ENCODE peak calls at places on chromosomes 1 and 21, in four cellular contexts. One of them, this sample, is unnamed.

GRCh38 chr1:241612533-241613505 is 27.4 kb downstream of the CHML start:
- DNase-seq in K562: no peak
- DNase-seq in HepG2: no peak
- DNase-seq in GM12878: no peak
- DNase-seq in this sample: no peak

GRCh38 chr1:172180886-172181285 is 239.6 kb upstream of the C1orf105 start:
- DNase-seq in K562: no peak
- DNase-seq in GM12878: peak
- DNase-seq in HepG2: no peak
- DNase-seq in this sample: no peak

GRCh38 chr1:34858901-34859441 is 578 bp downstream of the SMIM12 start:
- DNase-seq in GM12878: no peak
- DNase-seq in K562: peak
- DNase-seq in HepG2: no peak
- DNase-seq in this sample: peak

GRCh38 chr1:202967684-202968281 is 726 bp upstream of the CYB5R1 start:
- DNase-seq in K562: no peak
- DNase-seq in GM12878: no peak
- DNase-seq in HepG2: no peak
- DNase-seq in this sample: no peak

GRCh38 chr21:10640446-10640845 is 119.1 kb downstream of the TPTE start:
- DNase-seq in K562: no peak
- DNase-seq in HepG2: no peak
- DNase-seq in GM12878: no peak
- DNase-seq in this sample: no peak

GRCh38 chr1:232020352-232020751 is 393.8 kb downstream of the DISC1 start:
- DNase-seq in HepG2: no peak
- DNase-seq in K562: no peak
- DNase-seq in GM12878: no peak
- DNase-seq in this sample: no peak

GRCh38 chr1:227793948-227794812 is 21.3 kb upstream of the PRSS38 start:
- DNase-seq in GM12878: no peak
- DNase-seq in HepG2: no peak
- DNase-seq in K562: peak
- DNase-seq in this sample: peak

GRCh38 chr1:5936621-5937372 is 55.4 kb downstream of the NPHP4 start:
- DNase-seq in HepG2: no peak
- DNase-seq in GM12878: no peak
- DNase-seq in K562: no peak
- DNase-seq in this sample: no peak

GRCh38 chr1:196344462-196344861 is 263.8 kb downstream of the KCNT2 start:
- DNase-seq in GM12878: no peak
- DNase-seq in K562: no peak
- DNase-seq in HepG2: no peak
- DNase-seq in this sample: no peak

GRCh38 chr1:228224198-228225164 is 16.6 kb downstream of the OBSCN start:
- DNase-seq in K562: no peak
- DNase-seq in HepG2: no peak
- DNase-seq in GM12878: no peak
- DNase-seq in this sample: no peak

GRCh38 chr1:229342305-229342901 is 444 bp downstream of the CCSAP start:
- DNase-seq in HepG2: peak
- DNase-seq in K562: peak
- DNase-seq in GM12878: no peak
- DNase-seq in this sample: peak

GRCh38 chr1:98674075-98674781 is 12.7 kb downstream of the SNX7 start:
- DNase-seq in GM12878: no peak
- DNase-seq in K562: no peak
- DNase-seq in HepG2: no peak
- DNase-seq in this sample: no peak

GRCh38 chr1:229471175-229471574 is 37.0 kb downstream of the NUP133 start:
- DNase-seq in HepG2: no peak
- DNase-seq in K562: no peak
- DNase-seq in GM12878: no peak
- DNase-seq in this sample: no peak

GRCh38 chr1:145805057-145805456 is 18.8 kb downstream of the RNF115 start:
- DNase-seq in GM12878: no peak
- DNase-seq in K562: no peak
- DNase-seq in HepG2: no peak
- DNase-seq in this sample: no peak

GRCh38 chr1:198304431-198304830 is 147.6 kb downstream of the NEK7 start:
- DNase-seq in GM12878: no peak
- DNase-seq in K562: no peak
- DNase-seq in HepG2: no peak
- DNase-seq in this sample: no peak

GRCh38 chr1:197750366-197750765 is 24.9 kb downstream of the DENND1B start:
- DNase-seq in HepG2: no peak
- DNase-seq in GM12878: no peak
- DNase-seq in K562: no peak
- DNase-seq in this sample: no peak

GRCh38 chr21:46425061-46425460 is 33.6 kb upstream of the DIP2A start:
- DNase-seq in K562: no peak
- DNase-seq in GM12878: no peak
- DNase-seq in HepG2: no peak
- DNase-seq in this sample: no peak

GRCh38 chr1:193539731-193540459 is 353.5 kb upstream of the B3GALT2 start:
- DNase-seq in GM12878: peak
- DNase-seq in HepG2: no peak
- DNase-seq in K562: no peak
- DNase-seq in this sample: no peak

GRCh38 chr1:52502789-52503188 is 50.1 kb downstream of the TUT4 start:
- DNase-seq in GM12878: no peak
- DNase-seq in HepG2: no peak
- DNase-seq in K562: no peak
- DNase-seq in this sample: no peak

GRCh38 chr1:174114788-174115448 is 44.4 kb upstream of the RABGAP1L start:
- DNase-seq in HepG2: peak
- DNase-seq in K562: peak
- DNase-seq in GM12878: no peak
- DNase-seq in this sample: peak

GRCh38 chr1:83773059-83773458 is 225.9 kb downstream of the TTLL7 start:
- DNase-seq in HepG2: no peak
- DNase-seq in K562: no peak
- DNase-seq in GM12878: no peak
- DNase-seq in this sample: no peak

GRCh38 chr1:31238986-31239613 is 587 bp downstream of the NKAIN1 start:
- DNase-seq in GM12878: no peak
- DNase-seq in K562: peak
- DNase-seq in HepG2: no peak
- DNase-seq in this sample: peak

GRCh38 chr1:227006397-227006796 is 66.3 kb downstream of the COQ8A start:
- DNase-seq in K562: no peak
- DNase-seq in HepG2: no peak
- DNase-seq in GM12878: no peak
- DNase-seq in this sample: no peak

GRCh38 chr21:42263591-42264131 is 44.7 kb downstream of the ABCG1 start:
- DNase-seq in HepG2: no peak
- DNase-seq in GM12878: no peak
- DNase-seq in K562: no peak
- DNase-seq in this sample: no peak

GRCh38 chr1:84687703-84688460 is 2.4 kb downstream of the SSX2IP start:
- DNase-seq in K562: no peak
- DNase-seq in GM12878: no peak
- DNase-seq in HepG2: no peak
- DNase-seq in this sample: no peak

GRCh38 chr1:225915538-225915991 is 8.5 kb downstream of the PYCR2 start:
- DNase-seq in GM12878: no peak
- DNase-seq in HepG2: no peak
- DNase-seq in K562: no peak
- DNase-seq in this sample: no peak

GRCh38 chr21:41258617-41259016 is 58.0 kb upstream of the FAM3B start:
- DNase-seq in HepG2: no peak
- DNase-seq in K562: no peak
- DNase-seq in GM12878: no peak
- DNase-seq in this sample: no peak

GRCh38 chr1:147591993-147592392 is 50.7 kb downstream of the BCL9 start:
- DNase-seq in K562: no peak
- DNase-seq in HepG2: no peak
- DNase-seq in GM12878: no peak
- DNase-seq in this sample: no peak

GRCh38 chr1:235403598-235403997 is 36.4 kb downstream of the TBCE start:
- DNase-seq in HepG2: no peak
- DNase-seq in K562: no peak
- DNase-seq in GM12878: no peak
- DNase-seq in this sample: no peak

GRCh38 chr1:235402457-235403200 is 35.4 kb downstream of the TBCE start:
- DNase-seq in GM12878: no peak
- DNase-seq in HepG2: peak
- DNase-seq in K562: no peak
- DNase-seq in this sample: no peak

GRCh38 chr1:235397733-235398132 is 30.5 kb downstream of the TBCE start:
- DNase-seq in HepG2: no peak
- DNase-seq in K562: no peak
- DNase-seq in GM12878: no peak
- DNase-seq in this sample: no peak

GRCh38 chr1:235401251-235401650 is 34.0 kb downstream of the TBCE start:
- DNase-seq in GM12878: no peak
- DNase-seq in K562: no peak
- DNase-seq in HepG2: no peak
- DNase-seq in this sample: no peak

DNA sequence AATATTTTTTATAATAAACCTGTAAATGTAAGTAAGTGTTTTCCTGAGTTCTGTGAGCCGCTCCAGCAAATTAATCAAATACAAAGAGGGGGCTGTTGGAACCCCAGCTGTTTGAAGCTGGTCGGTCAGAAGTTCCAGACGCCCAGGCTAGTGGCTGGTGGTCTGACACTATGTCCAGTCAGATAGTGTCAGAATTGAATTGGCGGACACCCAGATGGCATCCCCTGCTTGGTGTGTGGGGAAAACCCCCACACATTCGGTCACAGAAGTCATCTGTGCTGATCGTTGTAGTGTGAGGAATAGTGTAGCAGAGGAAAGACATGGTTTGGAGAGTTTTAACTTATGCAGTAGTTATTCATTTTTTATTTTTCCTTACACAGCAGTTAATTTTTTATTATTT is 32.4 kb downstream of the TBCE start:
- DNase-seq in GM12878: no peak
- DNase-seq in K562: no peak
- DNase-seq in HepG2: no peak
- DNase-seq in this sample: no peak
- TF ChIP-seq FOXK2 in GM12878: no peak
- TF ChIP-seq FOXK2 in K562: no peak
- TF ChIP-seq FOXK2 in HepG2: no peak
- TF ChIP-seq FOXK2 in this sample: no peak

DNA sequence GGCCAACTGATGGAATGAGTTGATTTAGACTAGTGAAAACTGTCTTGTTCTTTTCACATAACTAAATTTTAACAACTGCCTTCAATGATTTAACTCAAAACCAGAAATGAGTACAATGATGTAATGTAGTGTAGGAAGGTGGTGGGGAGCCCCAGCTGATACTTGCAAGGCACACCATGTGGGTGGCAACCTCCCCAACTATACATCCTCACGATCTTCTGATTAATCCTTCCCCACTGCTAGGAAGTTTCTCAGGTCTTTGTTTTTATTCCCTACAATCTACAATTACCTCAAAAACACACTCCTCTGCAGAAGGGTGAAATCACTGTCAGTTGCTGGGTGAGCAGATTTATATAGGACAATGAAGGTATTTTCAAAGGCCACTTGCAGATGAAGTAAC is 100.7 kb downstream of the KCTD3 start:
- DNase-seq in GM12878: no peak
- DNase-seq in HepG2: no peak
- DNase-seq in K562: no peak
- DNase-seq in this sample: no peak
- TF ChIP-seq FOXK2 in GM12878: no peak
- TF ChIP-seq FOXK2 in HepG2: no peak
- TF ChIP-seq FOXK2 in K562: no peak
- TF ChIP-seq FOXK2 in this sample: no peak

DNA sequence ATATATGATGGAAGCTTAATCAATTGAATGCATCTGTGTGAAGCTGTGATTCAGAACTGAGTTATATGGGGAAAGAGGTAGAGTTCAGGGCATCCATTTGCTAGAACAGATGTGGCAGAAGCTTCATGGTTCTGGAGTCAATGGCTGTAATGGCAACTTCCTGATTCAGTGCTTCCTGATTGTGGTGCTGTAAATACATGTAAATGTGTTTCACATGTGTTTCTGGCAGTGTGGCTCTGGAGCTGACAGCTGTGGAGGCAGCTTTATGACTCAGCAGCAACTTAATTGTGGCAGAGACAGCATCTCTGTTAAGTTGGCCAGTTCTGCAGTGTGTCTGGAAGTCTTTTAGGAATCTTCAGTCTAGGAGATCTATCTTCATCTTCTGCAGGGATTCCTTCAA is 226.6 kb upstream of the ZRANB2 start:
- DNase-seq in HepG2: no peak
- DNase-seq in GM12878: no peak
- DNase-seq in K562: no peak
- DNase-seq in this sample: no peak
- TF ChIP-seq FOXK2 in HepG2: no peak
- TF ChIP-seq FOXK2 in GM12878: no peak
- TF ChIP-seq FOXK2 in K562: no peak
- TF ChIP-seq FOXK2 in this sample: no peak

DNA sequence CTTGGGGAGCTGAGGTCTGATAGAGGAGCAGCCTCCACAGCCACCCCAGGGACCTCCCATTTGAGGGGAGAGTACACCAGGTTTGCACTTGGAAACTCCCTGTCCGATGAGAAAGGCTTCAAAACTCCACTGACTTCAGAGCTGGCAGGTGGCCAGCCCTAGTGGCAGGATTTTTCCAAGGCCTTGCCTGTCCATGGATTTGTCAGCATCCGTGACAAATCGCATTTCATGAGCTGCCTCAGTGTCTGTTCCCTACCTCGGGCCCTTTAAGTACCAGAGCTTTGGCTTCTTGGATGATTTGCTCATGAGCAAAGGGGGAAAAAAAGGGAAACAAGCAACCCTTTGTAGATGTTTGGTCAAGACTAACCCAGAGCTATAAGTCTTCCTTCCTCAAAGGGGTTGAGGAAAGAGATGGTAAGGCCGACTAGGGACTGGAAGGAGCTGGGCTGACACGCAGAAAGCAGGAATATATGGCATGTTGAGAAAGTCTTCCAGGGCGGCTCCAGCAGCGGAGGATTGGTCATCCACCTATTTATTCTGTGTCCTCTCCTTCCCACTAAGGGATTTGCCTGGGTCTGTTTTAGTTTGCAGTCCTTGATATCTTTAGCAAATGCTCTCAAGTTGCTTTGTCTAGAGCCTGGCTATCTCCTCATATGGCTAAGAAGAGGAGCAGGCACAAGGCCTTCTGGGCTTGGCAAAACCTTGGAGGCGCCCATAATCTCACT is 2.7 kb upstream of the HSPG2 start:
- DNase-seq in GM12878: no peak
- DNase-seq in K562: peak
- DNase-seq in HepG2: peak
- DNase-seq in this sample: peak
- TF ChIP-seq FOXK2 in GM12878: no peak
- TF ChIP-seq FOXK2 in K562: no peak
- TF ChIP-seq FOXK2 in HepG2: no peak
- TF ChIP-seq FOXK2 in this sample: no peak

GRCh38 chr1:2014726-2015382 is 4.3 kb upstream of the GABRD start:
- DNase-seq in K562: no peak
- DNase-seq in HepG2: no peak
- DNase-seq in GM12878: no peak
- DNase-seq in this sample: no peak
- TF ChIP-seq FOXK2 in K562: no peak
- TF ChIP-seq FOXK2 in HepG2: no peak
- TF ChIP-seq FOXK2 in GM12878: no peak
- TF ChIP-seq FOXK2 in this sample: no peak